ENCODE peak calls at places on chromosomes 5 and 9, in five cellular contexts. One of them, this sample, is unnamed.

GRCh38 chr5:14108170-14108996 is 34.8 kb upstream of the TRIO start:
- DNase-seq in IMR-90: peak
- DNase-seq in body of pancreas: peak
- DNase-seq in PC-9: peak
- DNase-seq in mammary epithelial cell: no peak
- DNase-seq in this sample: peak

GRCh38 chr5:1480217-1480616 is 35.0 kb upstream of the SLC6A3 start:
- DNase-seq in IMR-90: no peak
- DNase-seq in mammary epithelial cell: no peak
- DNase-seq in body of pancreas: no peak
- DNase-seq in PC-9: no peak
- DNase-seq in this sample: no peak

GRCh38 chr5:31703757-31704156 is 64.8 kb downstream of the PDZD2 start:
- DNase-seq in mammary epithelial cell: no peak
- DNase-seq in PC-9: no peak
- DNase-seq in IMR-90: no peak
- DNase-seq in body of pancreas: no peak
- DNase-seq in this sample: no peak

GRCh38 chr5:158899792-158900191 is 199.9 kb downstream of the EBF1 start:
- DNase-seq in PC-9: no peak
- DNase-seq in body of pancreas: no peak
- DNase-seq in mammary epithelial cell: no peak
- DNase-seq in IMR-90: no peak
- DNase-seq in this sample: no peak

GRCh38 chr5:10332301-10332700 is 21.2 kb upstream of the MARCHF6 start:
- DNase-seq in IMR-90: no peak
- DNase-seq in mammary epithelial cell: no peak
- DNase-seq in body of pancreas: no peak
- DNase-seq in PC-9: no peak
- DNase-seq in this sample: no peak

GRCh38 chr5:1746371-1747078 is 53.1 kb downstream of the MRPL36 start:
- DNase-seq in body of pancreas: no peak
- DNase-seq in mammary epithelial cell: no peak
- DNase-seq in PC-9: no peak
- DNase-seq in IMR-90: no peak
- DNase-seq in this sample: no peak

GRCh38 chr9:119224431-119224830 is 144.8 kb downstream of the BRINP1 start:
- DNase-seq in PC-9: no peak
- DNase-seq in body of pancreas: no peak
- DNase-seq in IMR-90: no peak
- DNase-seq in mammary epithelial cell: peak
- DNase-seq in this sample: no peak

GRCh38 chr9:135747311-135747710 is 45.3 kb downstream of the KCNT1 start:
- DNase-seq in mammary epithelial cell: no peak
- DNase-seq in PC-9: no peak
- DNase-seq in body of pancreas: no peak
- DNase-seq in IMR-90: no peak
- DNase-seq in this sample: no peak

GRCh38 chr5:179268399-179268952 is 76.8 kb downstream of the ADAMTS2 start:
- DNase-seq in PC-9: no peak
- DNase-seq in IMR-90: no peak
- DNase-seq in body of pancreas: peak
- DNase-seq in mammary epithelial cell: no peak
- DNase-seq in this sample: no peak

GRCh38 chr5:38286038-38286437 is 27.7 kb downstream of the EGFLAM start:
- DNase-seq in mammary epithelial cell: no peak
- DNase-seq in PC-9: no peak
- DNase-seq in body of pancreas: no peak
- DNase-seq in IMR-90: no peak
- DNase-seq in this sample: no peak

GRCh38 chr9:128149951-128150593 is 819 bp downstream of the LCN2 start:
- DNase-seq in PC-9: no peak
- DNase-seq in body of pancreas: no peak
- DNase-seq in IMR-90: no peak
- DNase-seq in mammary epithelial cell: no peak
- DNase-seq in this sample: no peak

GRCh38 chr5:8940934-8941333 is 604.9 kb downstream of the SEMA5A start:
- DNase-seq in IMR-90: no peak
- DNase-seq in PC-9: no peak
- DNase-seq in mammary epithelial cell: no peak
- DNase-seq in body of pancreas: no peak
- DNase-seq in this sample: no peak

GRCh38 chr5:1648806-1649205 is 125.0 kb upstream of the LPCAT1 start:
- DNase-seq in PC-9: no peak
- DNase-seq in IMR-90: no peak
- DNase-seq in body of pancreas: no peak
- DNase-seq in mammary epithelial cell: no peak
- DNase-seq in this sample: peak

GRCh38 chr5:166257656-166258055 is 2033.8 kb upstream of the WWC1 start:
- DNase-seq in mammary epithelial cell: no peak
- DNase-seq in PC-9: no peak
- DNase-seq in body of pancreas: no peak
- DNase-seq in IMR-90: no peak
- DNase-seq in this sample: no peak

GRCh38 chr5:135209495-135209837 is 175.4 kb upstream of the PITX1 start:
- DNase-seq in PC-9: no peak
- DNase-seq in IMR-90: no peak
- DNase-seq in body of pancreas: no peak
- DNase-seq in mammary epithelial cell: no peak
- DNase-seq in this sample: no peak

GRCh38 chr9:81686614-81687520 is 2.5 kb downstream of the TLE1 start:
- DNase-seq in body of pancreas: peak
- DNase-seq in mammary epithelial cell: peak
- DNase-seq in PC-9: peak
- DNase-seq in IMR-90: peak
- DNase-seq in this sample: no peak

GRCh38 chr9:129250786-129251185 is 72.7 kb upstream of the IER5L start:
- DNase-seq in body of pancreas: no peak
- DNase-seq in PC-9: no peak
- DNase-seq in IMR-90: peak
- DNase-seq in mammary epithelial cell: peak
- DNase-seq in this sample: no peak

GRCh38 chr9:121749614-121750013 is 98.2 kb downstream of the DAB2IP start:
- DNase-seq in body of pancreas: no peak
- DNase-seq in IMR-90: no peak
- DNase-seq in mammary epithelial cell: no peak
- DNase-seq in PC-9: no peak
- DNase-seq in this sample: no peak

GRCh38 chr5:132296412-132297001 is 2.3 kb downstream of the SLC22A4 start:
- DNase-seq in PC-9: no peak
- DNase-seq in body of pancreas: no peak
- DNase-seq in IMR-90: peak
- DNase-seq in mammary epithelial cell: no peak
- DNase-seq in this sample: no peak

GRCh38 chr9:21454149-21454548 is 13.9 kb downstream of the IFNA1 start:
- DNase-seq in mammary epithelial cell: peak
- DNase-seq in IMR-90: peak
- DNase-seq in PC-9: no peak
- DNase-seq in body of pancreas: no peak
- DNase-seq in this sample: no peak

GRCh38 chr5:156824800-156825199 is 25.3 kb upstream of the PPP1R2B start:
- DNase-seq in body of pancreas: no peak
- DNase-seq in IMR-90: peak
- DNase-seq in mammary epithelial cell: no peak
- DNase-seq in PC-9: no peak
- DNase-seq in this sample: peak

GRCh38 chr9:14744768-14745167 is 22.2 kb upstream of the CER1 start:
- DNase-seq in body of pancreas: no peak
- DNase-seq in PC-9: no peak
- DNase-seq in mammary epithelial cell: no peak
- DNase-seq in IMR-90: no peak
- DNase-seq in this sample: no peak

GRCh38 chr5:180799902-180800801 is 2.5 kb downstream of the MGAT1 start:
- DNase-seq in IMR-90: peak
- DNase-seq in body of pancreas: no peak
- DNase-seq in PC-9: peak
- DNase-seq in mammary epithelial cell: peak
- DNase-seq in this sample: peak

GRCh38 chr5:180799194-180799593 is 3.4 kb downstream of the MGAT1 start:
- DNase-seq in body of pancreas: peak
- DNase-seq in PC-9: no peak
- DNase-seq in IMR-90: no peak
- DNase-seq in mammary epithelial cell: no peak
- DNase-seq in this sample: no peak

GRCh38 chr5:180795771-180796313 is 6.8 kb downstream of the MGAT1 start:
- DNase-seq in IMR-90: no peak
- DNase-seq in mammary epithelial cell: no peak
- DNase-seq in PC-9: no peak
- DNase-seq in body of pancreas: no peak
- DNase-seq in this sample: no peak

GRCh38 chr5:180797256-180798192 is 5.1 kb downstream of the MGAT1 start:
- DNase-seq in mammary epithelial cell: no peak
- DNase-seq in body of pancreas: no peak
- DNase-seq in PC-9: no peak
- DNase-seq in IMR-90: no peak
- DNase-seq in this sample: no peak

DNA sequence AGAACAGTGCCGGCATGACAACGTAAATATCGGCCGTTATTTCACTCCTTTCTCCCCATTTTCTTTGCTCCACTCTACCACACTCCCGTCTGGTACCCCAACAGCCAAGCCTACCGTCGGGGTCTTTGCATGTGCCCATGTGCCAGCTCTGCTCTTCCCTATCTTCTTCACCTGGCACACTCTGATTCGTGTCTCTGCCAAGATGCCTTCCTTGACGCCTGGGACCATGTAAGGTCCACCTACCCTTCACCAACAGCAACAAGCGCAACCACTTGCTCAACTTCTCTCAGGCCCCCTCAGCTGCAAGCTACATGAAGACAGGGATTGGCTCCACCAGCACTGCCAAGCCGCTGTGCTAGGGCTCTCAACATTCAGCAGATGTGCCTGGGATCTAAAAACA is 4.4 kb downstream of the MGAT1 start:
- DNase-seq in mammary epithelial cell: no peak
- DNase-seq in IMR-90: no peak
- DNase-seq in PC-9: no peak
- DNase-seq in body of pancreas: no peak
- DNase-seq in this sample: no peak
- H3K4me3 ChIP-seq in mammary epithelial cell: no peak
- H3K4me3 ChIP-seq in IMR-90: no peak
- H3K4me3 ChIP-seq in PC-9: no peak
- H3K4me3 ChIP-seq in body of pancreas: no peak
- H3K4me3 ChIP-seq in this sample: no peak

DNA sequence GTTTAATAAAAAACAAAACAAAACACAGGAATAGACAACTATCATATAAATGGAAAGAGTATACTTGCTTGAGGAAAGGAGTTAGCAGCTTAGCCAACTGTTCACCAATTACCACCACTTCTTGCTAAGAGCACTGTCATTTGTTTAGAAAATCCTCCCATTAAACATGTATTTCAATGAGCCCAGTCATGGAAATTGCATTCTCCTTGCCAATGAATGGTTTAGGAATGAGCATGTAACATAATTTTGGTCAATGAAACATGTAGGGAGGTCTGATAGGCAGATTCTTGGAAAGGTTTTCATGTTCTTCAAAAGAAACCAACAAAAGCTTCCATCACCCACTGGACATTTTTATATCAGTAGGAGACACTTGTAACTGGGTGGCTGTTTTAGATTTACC is 502.8 kb upstream of the PAPPA start:
- DNase-seq in IMR-90: peak
- DNase-seq in PC-9: no peak
- DNase-seq in mammary epithelial cell: peak
- DNase-seq in body of pancreas: no peak
- DNase-seq in this sample: peak
- H3K4me3 ChIP-seq in IMR-90: no peak
- H3K4me3 ChIP-seq in PC-9: no peak
- H3K4me3 ChIP-seq in mammary epithelial cell: no peak
- H3K4me3 ChIP-seq in body of pancreas: no peak
- H3K4me3 ChIP-seq in this sample: no peak

GRCh38 chr5:68093455-68094159 is 121.9 kb upstream of the PIK3R1 start:
- DNase-seq in mammary epithelial cell: no peak
- DNase-seq in IMR-90: no peak
- DNase-seq in body of pancreas: no peak
- DNase-seq in PC-9: no peak
- DNase-seq in this sample: no peak

GRCh38 chr5:68086443-68086842 is 129.1 kb upstream of the PIK3R1 start:
- DNase-seq in IMR-90: no peak
- DNase-seq in PC-9: no peak
- DNase-seq in mammary epithelial cell: no peak
- DNase-seq in body of pancreas: no peak
- DNase-seq in this sample: no peak

GRCh38 chr5:68088302-68088701 is 127.3 kb upstream of the PIK3R1 start:
- DNase-seq in PC-9: no peak
- DNase-seq in body of pancreas: no peak
- DNase-seq in mammary epithelial cell: no peak
- DNase-seq in IMR-90: peak
- DNase-seq in this sample: peak

GRCh38 chr5:68086857-68087256 is 128.7 kb upstream of the PIK3R1 start:
- DNase-seq in IMR-90: peak
- DNase-seq in PC-9: no peak
- DNase-seq in mammary epithelial cell: no peak
- DNase-seq in body of pancreas: no peak
- DNase-seq in this sample: peak

DNA sequence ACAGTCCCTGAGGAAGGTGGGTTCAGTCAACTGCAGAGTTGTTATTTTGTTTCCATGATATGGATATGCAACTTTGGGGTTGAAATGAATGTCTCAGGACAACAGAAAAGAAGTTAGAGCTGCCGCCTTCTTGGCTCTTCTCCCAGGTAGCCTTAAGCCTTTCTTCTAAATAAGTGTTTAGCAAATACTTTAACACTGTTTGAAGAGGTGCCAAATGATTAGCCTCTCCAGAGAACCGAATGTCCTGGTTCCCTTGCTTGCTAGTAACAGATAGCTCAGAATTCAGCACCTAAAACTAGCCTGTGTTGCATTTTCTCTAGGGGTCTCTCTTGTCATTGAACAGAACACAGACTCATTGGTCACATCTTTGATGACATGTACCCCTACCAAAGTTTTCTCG is 127.7 kb upstream of the PIK3R1 start:
- DNase-seq in mammary epithelial cell: no peak
- DNase-seq in IMR-90: no peak
- DNase-seq in body of pancreas: no peak
- DNase-seq in PC-9: no peak
- DNase-seq in this sample: no peak
- H3K4me3 ChIP-seq in mammary epithelial cell: no peak
- H3K4me3 ChIP-seq in IMR-90: no peak
- H3K4me3 ChIP-seq in body of pancreas: no peak
- H3K4me3 ChIP-seq in PC-9: no peak
- H3K4me3 ChIP-seq in this sample: no peak

GRCh38 chr9:36037580-36038169 is 962 bp downstream of the RECK start:
- DNase-seq in PC-9: no peak
- DNase-seq in body of pancreas: no peak
- DNase-seq in IMR-90: no peak
- DNase-seq in mammary epithelial cell: peak
- DNase-seq in this sample: no peak

GRCh38 chr9:36036780-36037579 is at the start of gene RECK:
- DNase-seq in body of pancreas: peak
- DNase-seq in PC-9: peak
- DNase-seq in mammary epithelial cell: peak
- DNase-seq in IMR-90: peak
- DNase-seq in this sample: no peak

GRCh38 chr9:36040271-36040925 is 3.7 kb downstream of the RECK start:
- DNase-seq in body of pancreas: no peak
- DNase-seq in PC-9: no peak
- DNase-seq in mammary epithelial cell: peak
- DNase-seq in IMR-90: peak
- DNase-seq in this sample: no peak

GRCh38 chr9:36039696-36040095 is 3.0 kb downstream of the RECK start:
- DNase-seq in mammary epithelial cell: peak
- DNase-seq in IMR-90: peak
- DNase-seq in PC-9: no peak
- DNase-seq in body of pancreas: no peak
- DNase-seq in this sample: no peak

GRCh38 chr9:36039121-36039520 is 2.4 kb downstream of the RECK start:
- DNase-seq in body of pancreas: no peak
- DNase-seq in mammary epithelial cell: no peak
- DNase-seq in IMR-90: no peak
- DNase-seq in PC-9: no peak
- DNase-seq in this sample: no peak
- H3K4me3 ChIP-seq in body of pancreas: no peak
- H3K4me3 ChIP-seq in mammary epithelial cell: no peak
- H3K4me3 ChIP-seq in IMR-90: peak
- H3K4me3 ChIP-seq in PC-9: no peak
- H3K4me3 ChIP-seq in this sample: peak